ENCODE peak calls at places on chromosomes 4 and X, in six cellular contexts. U is gastrocnemius medialis, G is fibroblast of villous mesenchyme, P is HL-60, F is HepG2, Z is cardiac muscle cell. I is an unnamed sample.

GRCh38 chrX:134365923-134366322 is 94.0 kb upstream of the HPRT1 start:
- DNase-seq in U (no peak), G (no peak), P (no peak), F (no peak), Z (no peak), I (peak; percentile 81)

GRCh38 chrX:35682481-35682880 is 115.7 kb upstream of the MAGEB16 start:
- DNase-seq in U (no peak), G (no peak), P (no peak), F (no peak), Z (no peak), I (peak; percentile 56)

GRCh38 chr4:140645614-140646412 is 77.1 kb upstream of the UCP1 start:
- DNase-seq in U (no peak), G (no peak), P (no peak), F (peak; percentile 49), Z (no peak), I (no peak)

GRCh38 chrX:73448379-73448778 is 1.5 kb downstream of the CDX4 start:
- DNase-seq in U (no peak), G (no peak), P (no peak), F (no peak), Z (no peak), I (no peak)

GRCh38 chr4:140884431-140885058 is 128.4 kb upstream of the TBC1D9 start:
- DNase-seq in U (peak; percentile 11), G (peak; percentile 74), P (peak; percentile 46), F (peak; percentile 63), Z (peak; percentile 86), I (peak; percentile 76)

GRCh38 chrX:74585766-74586165 is 28.7 kb downstream of the RLIM start:
- DNase-seq in U (no peak), G (no peak), P (no peak), F (no peak), Z (no peak), I (no peak)

GRCh38 chrX:12843668-12844279 is 23.1 kb upstream of the TLR7 start:
- DNase-seq in U (no peak), G (no peak), P (no peak), F (peak; percentile 95), Z (no peak), I (no peak)

GRCh38 chr4:86644892-86645291 is 50.8 kb downstream of the PTPN13 start:
- DNase-seq in U (no peak), G (no peak), P (no peak), F (no peak), Z (no peak), I (no peak)

GRCh38 chrX:149248073-149248625 is 257.0 kb downstream of the IDS start:
- DNase-seq in U (no peak), G (peak; percentile 1), P (no peak), F (no peak), Z (no peak), I (no peak)

GRCh38 chr4:20462426-20463175 is 210.9 kb downstream of the SLIT2 start:
- DNase-seq in U (no peak), G (peak; percentile 23), P (no peak), F (no peak), Z (peak; percentile 15), I (peak; percentile 39)

GRCh38 chr4:53044651-53044960 is 182.5 kb downstream of the RASL11B start:
- DNase-seq in U (no peak), G (no peak), P (no peak), F (no peak), Z (no peak), I (no peak)

GRCh38 chrX:74248889-74249288 is 55.1 kb upstream of the ZCCHC13 start:
- DNase-seq in U (no peak), G (peak; percentile 60), P (no peak), F (no peak), Z (peak; percentile 52), I (peak; percentile 29)

GRCh38 chrX:13223868-13224555 is 95.8 kb downstream of the ATXN3L start:
- DNase-seq in U (no peak), G (peak; percentile 71), P (no peak), F (peak; percentile 39), Z (peak; percentile 93), I (peak; percentile 89)

DNA sequence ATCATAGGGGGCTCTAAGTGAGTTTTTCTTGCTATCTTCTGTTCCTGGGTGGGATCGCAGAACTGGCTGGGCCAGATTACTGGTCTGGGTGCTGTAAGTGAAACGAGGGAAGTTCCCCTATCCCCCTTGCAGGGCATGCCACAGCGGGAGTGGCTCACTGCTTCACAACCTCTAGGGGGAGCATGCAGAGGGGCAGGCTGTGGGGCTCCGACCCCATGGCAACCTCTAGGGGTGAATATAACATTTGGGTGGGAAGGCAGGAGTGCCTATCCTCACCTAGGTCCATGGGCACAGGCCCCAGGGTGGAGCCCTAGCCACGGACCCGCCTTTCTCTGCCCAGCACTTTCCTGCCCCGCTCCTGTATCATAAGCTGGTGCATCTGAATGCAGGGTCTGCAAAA is 1.7 kb upstream of the RRAGB start:
- DNase-seq in U (no peak), G (no peak), P (peak; percentile 17), F (peak; percentile 10), Z (no peak), I (no peak)
- TF ChIP-seq CTCF in U (no peak), G (no peak), P (no peak), F (peak; percentile 29), Z (no peak), I (no peak)

GRCh38 chr4:101199507-101200285 is 147.6 kb downstream of the PPP3CA start:
- DNase-seq in U (no peak), G (peak; percentile 56), P (no peak), F (no peak), Z (no peak), I (no peak)
- H3K4me3 ChIP-seq in U (no peak overlapping the region), G (no peak overlapping the region), P (no peak overlapping the region), F (no peak overlapping the region), Z (no peak overlapping the region), I (no peak overlapping the region)

GRCh38 chr4:2102045-2102883 is 43.1 kb downstream of the NAT8L start:
- DNase-seq in U (no peak), G (no peak), P (no peak), F (no peak), Z (no peak), I (no peak)
- TF ChIP-seq CTCF in U (no peak), G (no peak), P (no peak), F (no peak), Z (no peak), I (no peak)

GRCh38 chrX:19888419-19888879 is 1.0 kb upstream of the SH3KBP1 start:
- DNase-seq in U (no peak), G (peak; percentile 76), P (peak; percentile 84), F (peak; percentile 78), Z (peak; percentile 83), I (peak; percentile 77)
- H3K4me3 ChIP-seq in U (peak overlapping the region; percentile 61), G (peak overlapping the region; percentile 66), P (peak overlapping the region; percentile 60), F (peak overlapping the region; percentile 75), Z (peak overlapping the region; percentile 68), I (peak overlapping the region; percentile 52)

GRCh38 chr4:184268574-184269160 is 51.0 kb upstream of the ENPP6 start:
- DNase-seq in U (no peak), G (no peak), P (no peak), F (no peak), Z (peak; percentile 39), I (no peak)
- TF ChIP-seq CTCF in U (no peak), G (no peak), P (no peak), F (peak; percentile 8), Z (no peak), I (no peak)

GRCh38 chr4:59091376-59092142 is 1981.4 kb upstream of the IGFBP7 start:
- DNase-seq in U (no peak), G (no peak), P (no peak), F (no peak), Z (no peak), I (no peak)
- H3K4me3 ChIP-seq in U (no peak overlapping the region), G (no peak overlapping the region), P (no peak overlapping the region), F (no peak overlapping the region), Z (no peak overlapping the region), I (no peak overlapping the region)

DNA sequence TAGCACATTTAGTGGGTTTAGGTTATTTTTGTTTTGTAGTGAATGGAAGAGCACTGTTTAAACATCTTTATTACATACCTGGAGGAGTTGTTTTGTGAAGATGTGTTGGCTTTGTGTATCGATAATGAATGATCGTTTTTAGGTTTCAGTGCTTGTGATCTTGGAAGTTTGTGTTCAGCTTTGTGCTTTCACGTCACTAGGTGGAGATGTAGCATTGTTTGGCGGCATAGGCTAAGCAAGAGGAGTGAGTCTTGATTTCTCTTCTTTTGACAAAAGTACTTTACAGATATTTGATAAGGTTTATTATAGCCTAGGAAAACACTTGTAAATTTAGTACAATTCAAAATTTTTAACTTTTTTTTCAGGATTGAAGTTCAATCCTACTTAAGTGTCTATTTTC is 50.4 kb downstream of the PDK3 start:
- DNase-seq in U (no peak), G (peak; percentile 19), P (no peak), F (no peak), Z (peak; percentile 49), I (peak; percentile 4)
- TF ChIP-seq CTCF in U (no peak), G (peak; percentile 35), P (no peak), F (peak; percentile 53), Z (peak; percentile 41), I (peak; percentile 18)

I was measured in epithelial cell of esophagus.